ENCODE peak calls at places on chromosome 19, in four cellular contexts. L, P, D and A are unnamed samples.

GRCh38 chr19:49791776-49792445 is 21.2 kb downstream of the FUZ start:
- DNase-seq in D (no peak), P (no peak), L (no peak), A (no peak)

GRCh38 chr19:29540128-29540527 is 14.3 kb downstream of the VSTM2B start:
- DNase-seq in P (no peak), D (no peak), L (no peak), A (no peak)

GRCh38 chr19:2171349-2172145 is 7.8 kb downstream of the DOT1L start:
- DNase-seq in P (no peak), L (no peak), D (peak; percentile 89), A (no peak)

GRCh38 chr19:12668937-12669271 is 2.3 kb downstream of the WDR83 start:
- DNase-seq in P (peak; percentile 60), L (peak; percentile 60), D (no peak), A (peak; percentile 75)

GRCh38 chr19:33000510-33000909 is 28.5 kb downstream of the FAAP24 start:
- DNase-seq in D (no peak), P (no peak), L (no peak), A (no peak)

GRCh38 chr19:16654151-16654550 is 5.8 kb downstream of the SMIM7 start:
- DNase-seq in D (no peak), L (peak; percentile 15), P (peak; percentile 21), A (peak; percentile 18)

GRCh38 chr19:18333680-18334079 is 6.7 kb upstream of the PGPEP1 start:
- DNase-seq in P (no peak), D (no peak), L (no peak), A (no peak)

GRCh38 chr19:30297969-30298368 is 74.2 kb upstream of the ZNF536 start:
- DNase-seq in P (no peak), D (no peak), L (no peak), A (no peak)

GRCh38 chr19:53394522-53394973 is 401 bp upstream of the ZNF765 start:
- DNase-seq in L (peak; percentile 87), D (no peak), P (peak; percentile 79), A (peak; percentile 84)